ENCODE peak calls at places on chromosomes 16 and 17, in seven cellular contexts. One of them, this sample, is unnamed.
A peak's percentile ranks its signal among the peaks of the same experiment; 100 is the strongest.

GRCh38 chr16:88854306-88855111 is 2.2 kb downstream of the GALNS start:
- DNase-seq in lower leg skin: no peak
- DNase-seq in fibroblast of mammary gland: no peak
- DNase-seq in ovary: no peak
- DNase-seq in sigmoid colon: no peak
- DNase-seq in WTC11: no peak
- DNase-seq in fibroblast of pulmonary artery: no peak
- DNase-seq in this sample: peak; percentile 59

GRCh38 chr17:35337364-35337763 is 36.1 kb downstream of the SLFN11 start:
- DNase-seq in fibroblast of pulmonary artery: no peak
- DNase-seq in WTC11: no peak
- DNase-seq in sigmoid colon: no peak
- DNase-seq in lower leg skin: no peak
- DNase-seq in fibroblast of mammary gland: no peak
- DNase-seq in ovary: no peak
- DNase-seq in this sample: no peak

GRCh38 chr17:30244853-30245385 is 9.4 kb upstream of the SLC6A4 start:
- DNase-seq in lower leg skin: no peak
- DNase-seq in ovary: no peak
- DNase-seq in fibroblast of pulmonary artery: peak; percentile 21
- DNase-seq in sigmoid colon: no peak
- DNase-seq in WTC11: no peak
- DNase-seq in fibroblast of mammary gland: peak; percentile 85
- DNase-seq in this sample: no peak

GRCh38 chr17:7885357-7886226 is 3.0 kb upstream of the CHD3 start:
- DNase-seq in ovary: peak; percentile 76
- DNase-seq in fibroblast of mammary gland: no peak
- DNase-seq in WTC11: peak; percentile 53
- DNase-seq in sigmoid colon: peak; percentile 80
- DNase-seq in fibroblast of pulmonary artery: peak; percentile 31
- DNase-seq in lower leg skin: peak; percentile 34
- DNase-seq in this sample: peak; percentile 70

GRCh38 chr16:2015117-2015946 is 4.3 kb upstream of the NPW start:
- DNase-seq in lower leg skin: no peak
- DNase-seq in fibroblast of mammary gland: peak; percentile 69
- DNase-seq in ovary: no peak
- DNase-seq in WTC11: no peak
- DNase-seq in fibroblast of pulmonary artery: no peak
- DNase-seq in sigmoid colon: no peak
- DNase-seq in this sample: no peak

GRCh38 chr17:33287096-33287495 is 6.0 kb downstream of the ASIC2 start:
- DNase-seq in ovary: no peak
- DNase-seq in fibroblast of mammary gland: no peak
- DNase-seq in sigmoid colon: no peak
- DNase-seq in fibroblast of pulmonary artery: no peak
- DNase-seq in WTC11: no peak
- DNase-seq in lower leg skin: no peak
- DNase-seq in this sample: no peak

GRCh38 chr17:34195987-34196386 is 59.1 kb upstream of the CCL2 start:
- DNase-seq in sigmoid colon: no peak
- DNase-seq in lower leg skin: no peak
- DNase-seq in WTC11: no peak
- DNase-seq in fibroblast of mammary gland: no peak
- DNase-seq in fibroblast of pulmonary artery: no peak
- DNase-seq in ovary: no peak
- DNase-seq in this sample: no peak

GRCh38 chr17:40559016-40559853 is 6.0 kb downstream of the CCR7 start:
- DNase-seq in fibroblast of pulmonary artery: peak; percentile 47
- DNase-seq in lower leg skin: no peak
- DNase-seq in ovary: peak; percentile 82
- DNase-seq in fibroblast of mammary gland: peak; percentile 82
- DNase-seq in sigmoid colon: no peak
- DNase-seq in WTC11: peak; percentile 10
- DNase-seq in this sample: peak; percentile 2

GRCh38 chr16:49639739-49640388 is 216.0 kb downstream of the ZNF423 start:
- DNase-seq in lower leg skin: no peak
- DNase-seq in ovary: peak; percentile 92
- DNase-seq in fibroblast of mammary gland: peak; percentile 62
- DNase-seq in WTC11: peak; percentile 51
- DNase-seq in sigmoid colon: no peak
- DNase-seq in fibroblast of pulmonary artery: peak; percentile 50
- DNase-seq in this sample: no peak

GRCh38 chr16:74577882-74578366 is 29.0 kb downstream of the GLG1 start:
- DNase-seq in fibroblast of mammary gland: peak; percentile 82
- DNase-seq in WTC11: no peak
- DNase-seq in ovary: no peak
- DNase-seq in fibroblast of pulmonary artery: peak; percentile 34
- DNase-seq in sigmoid colon: no peak
- DNase-seq in lower leg skin: no peak
- DNase-seq in this sample: no peak

GRCh38 chr16:3673676-3674377 is 19.3 kb downstream of the DNASE1 start:
- DNase-seq in lower leg skin: no peak
- DNase-seq in fibroblast of mammary gland: no peak
- DNase-seq in WTC11: no peak
- DNase-seq in ovary: no peak
- DNase-seq in fibroblast of pulmonary artery: no peak
- DNase-seq in sigmoid colon: no peak
- DNase-seq in this sample: no peak

GRCh38 chr17:26765860-26766709 is 527.8 kb upstream of the WSB1 start:
- DNase-seq in fibroblast of pulmonary artery: no peak
- DNase-seq in fibroblast of mammary gland: no peak
- DNase-seq in ovary: no peak
- DNase-seq in lower leg skin: no peak
- DNase-seq in WTC11: no peak
- DNase-seq in sigmoid colon: no peak
- DNase-seq in this sample: no peak

GRCh38 chr16:77143364-77143763 is 47.6 kb upstream of the MON1B start:
- DNase-seq in WTC11: no peak
- DNase-seq in fibroblast of mammary gland: no peak
- DNase-seq in lower leg skin: no peak
- DNase-seq in sigmoid colon: no peak
- DNase-seq in fibroblast of pulmonary artery: no peak
- DNase-seq in ovary: no peak
- DNase-seq in this sample: no peak

GRCh38 chr16:55470533-55471371 is 8.2 kb upstream of the MMP2 start:
- DNase-seq in ovary: no peak
- DNase-seq in lower leg skin: no peak
- DNase-seq in sigmoid colon: no peak
- DNase-seq in WTC11: no peak
- DNase-seq in fibroblast of pulmonary artery: peak; percentile 31
- DNase-seq in fibroblast of mammary gland: peak; percentile 63
- DNase-seq in this sample: no peak

GRCh38 chr17:70144260-70144846 is 25.0 kb upstream of the KCNJ2 start:
- DNase-seq in WTC11: no peak
- DNase-seq in fibroblast of mammary gland: peak; percentile 59
- DNase-seq in lower leg skin: no peak
- DNase-seq in fibroblast of pulmonary artery: peak; percentile 65
- DNase-seq in sigmoid colon: no peak
- DNase-seq in ovary: no peak
- DNase-seq in this sample: no peak

GRCh38 chr17:29933379-29933778 is 3.4 kb upstream of the SSH2 start:
- DNase-seq in fibroblast of pulmonary artery: peak; percentile 67
- DNase-seq in fibroblast of mammary gland: peak; percentile 43
- DNase-seq in ovary: no peak
- DNase-seq in WTC11: no peak
- DNase-seq in sigmoid colon: no peak
- DNase-seq in lower leg skin: no peak
- DNase-seq in this sample: no peak

GRCh38 chr17:82893779-82894178 is 54.0 kb upstream of the ZNF750 start:
- DNase-seq in WTC11: no peak
- DNase-seq in sigmoid colon: no peak
- DNase-seq in fibroblast of pulmonary artery: peak; percentile 23
- DNase-seq in fibroblast of mammary gland: peak; percentile 28
- DNase-seq in lower leg skin: no peak
- DNase-seq in ovary: no peak
- DNase-seq in this sample: no peak

GRCh38 chr17:35684046-35684802 is 47.2 kb upstream of the RASL10B start:
- DNase-seq in fibroblast of pulmonary artery: peak; percentile 31
- DNase-seq in fibroblast of mammary gland: peak; percentile 64
- DNase-seq in WTC11: no peak
- DNase-seq in ovary: no peak
- DNase-seq in sigmoid colon: no peak
- DNase-seq in lower leg skin: no peak
- DNase-seq in this sample: no peak

GRCh38 chr16:11356573-11357331 is 11.5 kb downstream of the RMI2 start:
- DNase-seq in lower leg skin: no peak
- DNase-seq in ovary: peak; percentile 82
- DNase-seq in fibroblast of pulmonary artery: peak; percentile 65
- DNase-seq in sigmoid colon: peak; percentile 82
- DNase-seq in WTC11: peak; percentile 80
- DNase-seq in fibroblast of mammary gland: peak; percentile 51
- DNase-seq in this sample: peak; percentile 70

GRCh38 chr17:68587847-68588246 is 13.3 kb downstream of the FAM20A start:
- DNase-seq in ovary: no peak
- DNase-seq in WTC11: no peak
- DNase-seq in sigmoid colon: no peak
- DNase-seq in lower leg skin: no peak
- DNase-seq in fibroblast of mammary gland: peak; percentile 72
- DNase-seq in fibroblast of pulmonary artery: peak; percentile 70
- DNase-seq in this sample: no peak

GRCh38 chr17:78865682-78866390 is 25.2 kb upstream of the USP36 start:
- DNase-seq in lower leg skin: peak; percentile 75
- DNase-seq in ovary: peak; percentile 92
- DNase-seq in WTC11: peak; percentile 88
- DNase-seq in fibroblast of pulmonary artery: peak; percentile 86
- DNase-seq in sigmoid colon: peak; percentile 91
- DNase-seq in fibroblast of mammary gland: peak; percentile 83
- DNase-seq in this sample: peak; percentile 69

GRCh38 chr17:46154151-46154816 is 38.9 kb downstream of the KANSL1 start:
- DNase-seq in fibroblast of pulmonary artery: peak; percentile 20
- DNase-seq in ovary: no peak
- DNase-seq in sigmoid colon: no peak
- DNase-seq in WTC11: no peak
- DNase-seq in fibroblast of mammary gland: peak; percentile 31
- DNase-seq in lower leg skin: no peak
- DNase-seq in this sample: peak; percentile 45

GRCh38 chr16:3961449-3961849 is 80.9 kb upstream of the CREBBP start:
- DNase-seq in fibroblast of mammary gland: peak; percentile 57
- DNase-seq in ovary: no peak
- DNase-seq in fibroblast of pulmonary artery: no peak
- DNase-seq in sigmoid colon: no peak
- DNase-seq in lower leg skin: no peak
- DNase-seq in WTC11: no peak
- DNase-seq in this sample: no peak

GRCh38 chr16:86566601-86566965 is at the start of gene FOXC2:
- DNase-seq in fibroblast of pulmonary artery: peak; percentile 96
- DNase-seq in lower leg skin: peak; percentile 63
- DNase-seq in WTC11: peak; percentile 93
- DNase-seq in ovary: peak; percentile 76
- DNase-seq in fibroblast of mammary gland: peak; percentile 94
- DNase-seq in sigmoid colon: peak; percentile 80
- DNase-seq in this sample: peak; percentile 61

GRCh38 chr16:144797-145252 is 6.4 kb upstream of the NPRL3 start:
- DNase-seq in lower leg skin: no peak
- DNase-seq in fibroblast of pulmonary artery: no peak
- DNase-seq in WTC11: no peak
- DNase-seq in ovary: no peak
- DNase-seq in fibroblast of mammary gland: no peak
- DNase-seq in sigmoid colon: no peak
- DNase-seq in this sample: no peak

GRCh38 chr16:85888405-85889331 is 10.3 kb upstream of the IRF8 start:
- DNase-seq in fibroblast of mammary gland: peak; percentile 76
- DNase-seq in lower leg skin: no peak
- DNase-seq in sigmoid colon: no peak
- DNase-seq in ovary: no peak
- DNase-seq in WTC11: no peak
- DNase-seq in fibroblast of pulmonary artery: peak; percentile 90
- DNase-seq in this sample: peak; percentile 72

GRCh38 chr17:72492941-72493340 is 372.1 kb downstream of the SOX9 start:
- DNase-seq in ovary: no peak
- DNase-seq in fibroblast of pulmonary artery: no peak
- DNase-seq in lower leg skin: no peak
- DNase-seq in fibroblast of mammary gland: no peak
- DNase-seq in WTC11: no peak
- DNase-seq in sigmoid colon: no peak
- DNase-seq in this sample: no peak

GRCh38 chr17:6528557-6528956 is 27.8 kb downstream of the PITPNM3 start:
- DNase-seq in ovary: no peak
- DNase-seq in lower leg skin: no peak
- DNase-seq in fibroblast of mammary gland: no peak
- DNase-seq in fibroblast of pulmonary artery: no peak
- DNase-seq in WTC11: no peak
- DNase-seq in sigmoid colon: peak; percentile 15
- DNase-seq in this sample: no peak

GRCh38 chr17:8629371-8630226 is 926 bp downstream of the MYH10 start:
- DNase-seq in WTC11: peak; percentile 50
- DNase-seq in fibroblast of mammary gland: peak; percentile 30
- DNase-seq in ovary: peak; percentile 65
- DNase-seq in fibroblast of pulmonary artery: peak; percentile 36
- DNase-seq in lower leg skin: peak; percentile 21
- DNase-seq in sigmoid colon: peak; percentile 80
- DNase-seq in this sample: peak; percentile 40

DNA sequence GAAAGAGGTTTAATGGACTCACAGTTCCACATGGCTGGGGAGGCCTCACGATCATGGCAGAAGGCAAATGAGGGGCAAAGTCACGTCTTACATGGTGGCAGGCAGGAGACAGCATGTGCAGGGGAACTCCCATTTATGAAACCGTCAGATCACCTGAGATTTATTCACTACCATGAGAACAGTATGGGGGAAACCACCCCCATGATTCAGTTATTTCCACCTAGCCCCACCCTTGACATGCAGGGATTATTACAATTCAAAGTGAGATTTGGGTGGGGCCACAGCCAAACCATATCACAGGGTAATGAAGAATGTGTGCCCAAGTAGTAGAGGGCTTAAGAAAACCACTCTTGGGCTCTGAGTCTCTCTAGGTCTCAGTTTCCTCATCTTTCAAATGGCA is 85.1 kb downstream of the PRKCB start:
- DNase-seq in fibroblast of mammary gland: no peak
- DNase-seq in WTC11: no peak
- DNase-seq in sigmoid colon: no peak
- DNase-seq in fibroblast of pulmonary artery: no peak
- DNase-seq in lower leg skin: no peak
- DNase-seq in ovary: no peak
- DNase-seq in this sample: peak; percentile 57
- TF ChIP-seq CTCF in fibroblast of mammary gland: no peak
- TF ChIP-seq CTCF in WTC11: no peak
- TF ChIP-seq CTCF in sigmoid colon: no peak
- TF ChIP-seq CTCF in fibroblast of pulmonary artery: no peak
- TF ChIP-seq CTCF in lower leg skin: no peak
- TF ChIP-seq CTCF in ovary: no peak
- TF ChIP-seq CTCF in this sample: no peak

GRCh38 chr17:44070455-44071197 is at the start of gene G6PC3:
- DNase-seq in fibroblast of pulmonary artery: peak; percentile 98
- DNase-seq in lower leg skin: peak; percentile 93
- DNase-seq in fibroblast of mammary gland: peak; percentile 98
- DNase-seq in ovary: peak; percentile 96
- DNase-seq in WTC11: peak; percentile 98
- DNase-seq in sigmoid colon: peak; percentile 98
- DNase-seq in this sample: peak; percentile 95
- TF ChIP-seq CTCF in fibroblast of pulmonary artery: no peak
- TF ChIP-seq CTCF in lower leg skin: no peak
- TF ChIP-seq CTCF in fibroblast of mammary gland: no peak
- TF ChIP-seq CTCF in ovary: no peak
- TF ChIP-seq CTCF in WTC11: no peak
- TF ChIP-seq CTCF in sigmoid colon: no peak
- TF ChIP-seq CTCF in this sample: no peak

GRCh38 chr16:68455631-68456030 is 7.3 kb upstream of the SMPD3 start:
- DNase-seq in fibroblast of pulmonary artery: no peak
- DNase-seq in sigmoid colon: no peak
- DNase-seq in fibroblast of mammary gland: no peak
- DNase-seq in lower leg skin: no peak
- DNase-seq in ovary: no peak
- DNase-seq in WTC11: no peak
- DNase-seq in this sample: no peak
- TF ChIP-seq CTCF in fibroblast of pulmonary artery: no peak
- TF ChIP-seq CTCF in sigmoid colon: no peak
- TF ChIP-seq CTCF in fibroblast of mammary gland: no peak
- TF ChIP-seq CTCF in lower leg skin: no peak
- TF ChIP-seq CTCF in ovary: no peak
- TF ChIP-seq CTCF in WTC11: no peak
- TF ChIP-seq CTCF in this sample: no peak

GRCh38 chr16:84647830-84648594 is at the start of gene KLHL36:
- DNase-seq in sigmoid colon: peak; percentile 73
- DNase-seq in ovary: peak; percentile 81
- DNase-seq in lower leg skin: peak; percentile 38
- DNase-seq in fibroblast of mammary gland: no peak
- DNase-seq in WTC11: no peak
- DNase-seq in fibroblast of pulmonary artery: peak; percentile 23
- DNase-seq in this sample: peak; percentile 67
- TF ChIP-seq CTCF in sigmoid colon: no peak
- TF ChIP-seq CTCF in ovary: no peak
- TF ChIP-seq CTCF in lower leg skin: no peak
- TF ChIP-seq CTCF in fibroblast of mammary gland: no peak
- TF ChIP-seq CTCF in WTC11: no peak
- TF ChIP-seq CTCF in fibroblast of pulmonary artery: no peak
- TF ChIP-seq CTCF in this sample: no peak